ENCODE peak calls at places on chromosomes 16 and 17, in seven cellular contexts. One of them, this sample, is unnamed.

GRCh38 chr16:29915590-29916247 is 10.3 kb downstream of the KCTD13 start:
- DNase-seq in coronary artery: no peak
- DNase-seq in CD8-positive, alpha-beta T cell: no peak
- DNase-seq in H1: no peak
- DNase-seq in ascending aorta: no peak
- DNase-seq in hepatocyte: no peak
- DNase-seq in Peyer's patch: no peak
- DNase-seq in this sample: no peak

GRCh38 chr16:80718480-80719220 is 85.7 kb downstream of the CDYL2 start:
- DNase-seq in coronary artery: no peak
- DNase-seq in CD8-positive, alpha-beta T cell: no peak
- DNase-seq in H1: no peak
- DNase-seq in ascending aorta: no peak
- DNase-seq in hepatocyte: no peak
- DNase-seq in Peyer's patch: no peak
- DNase-seq in this sample: no peak

GRCh38 chr17:48335858-48336500 is 94.0 kb downstream of the SKAP1 start:
- DNase-seq in coronary artery: no peak
- DNase-seq in CD8-positive, alpha-beta T cell: no peak
- DNase-seq in H1: no peak
- DNase-seq in ascending aorta: no peak
- DNase-seq in hepatocyte: peak; percentile 54
- DNase-seq in Peyer's patch: no peak
- DNase-seq in this sample: no peak

GRCh38 chr16:65658339-65659275 is 536.7 kb upstream of the CDH11 start:
- DNase-seq in coronary artery: no peak
- DNase-seq in CD8-positive, alpha-beta T cell: no peak
- DNase-seq in H1: no peak
- DNase-seq in ascending aorta: no peak
- DNase-seq in hepatocyte: peak; percentile 39
- DNase-seq in Peyer's patch: no peak
- DNase-seq in this sample: no peak

GRCh38 chr17:74201250-74201649 is 2.2 kb upstream of the RPL38 start:
- DNase-seq in coronary artery: no peak
- DNase-seq in CD8-positive, alpha-beta T cell: no peak
- DNase-seq in H1: no peak
- DNase-seq in ascending aorta: no peak
- DNase-seq in hepatocyte: no peak
- DNase-seq in Peyer's patch: no peak
- DNase-seq in this sample: no peak

GRCh38 chr17:63911657-63912100 is 621 bp upstream of the CSHL1 start:
- DNase-seq in coronary artery: no peak
- DNase-seq in CD8-positive, alpha-beta T cell: peak; percentile 48
- DNase-seq in H1: no peak
- DNase-seq in ascending aorta: no peak
- DNase-seq in hepatocyte: peak; percentile 48
- DNase-seq in Peyer's patch: peak; percentile 56
- DNase-seq in this sample: peak; percentile 71

GRCh38 chr16:30041841-30042240 is 10.8 kb upstream of the TLCD3B start:
- DNase-seq in coronary artery: no peak
- DNase-seq in CD8-positive, alpha-beta T cell: no peak
- DNase-seq in H1: no peak
- DNase-seq in ascending aorta: no peak
- DNase-seq in hepatocyte: no peak
- DNase-seq in Peyer's patch: no peak
- DNase-seq in this sample: no peak

GRCh38 chr17:81923302-81924260 is 4.0 kb downstream of the MAFG start:
- DNase-seq in coronary artery: no peak
- DNase-seq in CD8-positive, alpha-beta T cell: no peak
- DNase-seq in H1: no peak
- DNase-seq in ascending aorta: no peak
- DNase-seq in hepatocyte: peak; percentile 93
- DNase-seq in Peyer's patch: peak; percentile 31
- DNase-seq in this sample: peak; percentile 87

GRCh38 chr17:48569676-48570324 is 8.3 kb downstream of the HOXB4 start:
- DNase-seq in coronary artery: no peak
- DNase-seq in CD8-positive, alpha-beta T cell: no peak
- DNase-seq in H1: no peak
- DNase-seq in ascending aorta: no peak
- DNase-seq in hepatocyte: no peak
- DNase-seq in Peyer's patch: no peak
- DNase-seq in this sample: no peak

GRCh38 chr17:81934850-81935708 is 2.0 kb downstream of the PYCR1 start:
- DNase-seq in coronary artery: no peak
- DNase-seq in CD8-positive, alpha-beta T cell: no peak
- DNase-seq in H1: no peak
- DNase-seq in ascending aorta: no peak
- DNase-seq in hepatocyte: no peak
- DNase-seq in Peyer's patch: no peak
- DNase-seq in this sample: peak; percentile 19

DNA sequence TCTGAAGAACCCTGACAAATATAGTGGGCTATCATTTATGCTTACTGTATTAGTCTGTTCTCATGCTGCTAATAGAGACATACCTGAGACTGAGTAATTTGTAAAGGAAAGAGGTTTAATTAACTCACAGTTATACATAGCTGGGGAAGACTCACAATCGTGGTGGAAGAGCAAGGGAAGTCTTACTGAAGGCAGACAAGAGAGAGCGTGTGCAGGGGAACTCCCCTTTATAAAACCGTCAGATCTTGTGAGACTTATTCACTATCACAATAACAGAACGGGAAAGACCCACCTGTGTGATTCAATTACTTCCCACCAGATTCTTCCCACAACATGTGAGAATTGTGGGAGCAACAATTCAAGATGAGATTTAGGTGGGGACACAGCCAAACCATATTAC is 526.8 kb upstream of the GOT2 start:
- DNase-seq in coronary artery: no peak
- DNase-seq in CD8-positive, alpha-beta T cell: no peak
- DNase-seq in H1: no peak
- DNase-seq in ascending aorta: no peak
- DNase-seq in hepatocyte: no peak
- DNase-seq in Peyer's patch: no peak
- DNase-seq in this sample: no peak
- H3K4me3 ChIP-seq in coronary artery: no peak overlapping the region
- H3K4me3 ChIP-seq in CD8-positive, alpha-beta T cell: no peak overlapping the region
- H3K4me3 ChIP-seq in H1: no peak overlapping the region
- H3K4me3 ChIP-seq in ascending aorta: no peak overlapping the region
- H3K4me3 ChIP-seq in hepatocyte: no peak overlapping the region
- H3K4me3 ChIP-seq in Peyer's patch: no peak overlapping the region
- H3K4me3 ChIP-seq in this sample: no peak overlapping the region

GRCh38 chr16:57955572-57955971 is 15.4 kb downstream of the CNGB1 start:
- DNase-seq in coronary artery: no peak
- DNase-seq in CD8-positive, alpha-beta T cell: no peak
- DNase-seq in H1: no peak
- DNase-seq in ascending aorta: no peak
- DNase-seq in hepatocyte: no peak
- DNase-seq in Peyer's patch: no peak
- DNase-seq in this sample: peak; percentile 66

GRCh38 chr16:57956270-57956808 is 14.6 kb downstream of the CNGB1 start:
- DNase-seq in coronary artery: no peak
- DNase-seq in CD8-positive, alpha-beta T cell: no peak
- DNase-seq in H1: no peak
- DNase-seq in ascending aorta: no peak
- DNase-seq in hepatocyte: no peak
- DNase-seq in Peyer's patch: no peak
- DNase-seq in this sample: no peak

GRCh38 chr16:57952909-57953308 is 18.0 kb downstream of the CNGB1 start:
- DNase-seq in coronary artery: no peak
- DNase-seq in CD8-positive, alpha-beta T cell: no peak
- DNase-seq in H1: no peak
- DNase-seq in ascending aorta: no peak
- DNase-seq in hepatocyte: no peak
- DNase-seq in Peyer's patch: no peak
- DNase-seq in this sample: no peak

GRCh38 chr16:57951204-57951960 is 19.5 kb downstream of the CNGB1 start:
- DNase-seq in coronary artery: no peak
- DNase-seq in CD8-positive, alpha-beta T cell: no peak
- DNase-seq in H1: no peak
- DNase-seq in ascending aorta: no peak
- DNase-seq in hepatocyte: no peak
- DNase-seq in Peyer's patch: no peak
- DNase-seq in this sample: no peak

GRCh38 chr16:57953857-57954256 is 17.1 kb downstream of the CNGB1 start:
- DNase-seq in coronary artery: no peak
- DNase-seq in CD8-positive, alpha-beta T cell: no peak
- DNase-seq in H1: no peak
- DNase-seq in ascending aorta: no peak
- DNase-seq in hepatocyte: no peak
- DNase-seq in Peyer's patch: no peak
- DNase-seq in this sample: no peak
- H3K27ac ChIP-seq in coronary artery: no peak overlapping the region
- H3K27ac ChIP-seq in CD8-positive, alpha-beta T cell: no peak overlapping the region
- H3K27ac ChIP-seq in H1: no peak overlapping the region
- H3K27ac ChIP-seq in ascending aorta: no peak overlapping the region
- H3K27ac ChIP-seq in hepatocyte: no peak overlapping the region
- H3K27ac ChIP-seq in Peyer's patch: no peak overlapping the region
- H3K27ac ChIP-seq in this sample: no peak overlapping the region

DNA sequence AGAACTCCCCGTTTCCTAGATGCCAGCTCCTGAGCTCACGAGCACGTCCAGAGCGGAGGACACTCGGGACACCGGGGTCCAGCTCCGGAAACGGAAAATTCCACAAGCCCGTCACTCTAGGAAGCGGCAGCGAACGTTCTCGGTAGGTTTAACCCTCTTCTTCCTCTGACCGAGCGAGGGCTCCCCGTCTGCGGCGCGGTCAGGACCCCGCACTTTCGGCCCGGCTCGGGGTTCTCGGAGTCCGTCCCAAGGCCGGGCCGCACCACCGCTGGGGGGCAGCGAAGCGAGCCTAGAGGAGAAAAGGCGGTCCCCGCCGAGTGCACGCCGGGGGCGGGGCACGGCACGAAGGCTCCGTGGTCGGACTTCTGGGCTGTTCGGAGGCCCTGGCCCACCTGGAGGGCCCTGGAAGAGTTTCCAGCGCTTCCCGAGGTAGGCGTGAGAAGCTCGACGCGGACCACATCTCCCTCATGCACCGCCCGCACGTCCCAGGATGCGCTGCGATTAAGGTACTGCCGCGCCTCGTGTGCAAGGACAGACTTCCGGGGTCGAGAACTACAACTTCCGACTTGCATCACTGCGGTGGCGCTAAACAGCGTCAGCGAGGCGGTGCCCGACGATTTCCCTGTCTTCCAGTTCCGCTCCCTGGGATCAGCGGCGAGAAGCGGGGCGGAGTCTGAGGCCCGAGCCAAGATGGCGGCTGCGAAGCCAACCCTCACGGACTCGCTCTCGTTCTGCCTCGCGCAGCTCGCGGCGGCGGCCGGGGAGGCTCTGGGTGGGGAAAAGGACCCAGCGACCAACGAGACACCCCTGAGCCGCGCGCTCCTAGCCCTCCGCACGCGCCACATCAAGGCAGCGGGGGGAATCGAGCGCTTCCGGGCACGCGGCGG is at the start of gene ARMC5:
- DNase-seq in coronary artery: peak; percentile 98
- DNase-seq in CD8-positive, alpha-beta T cell: peak; percentile 93
- DNase-seq in H1: peak; percentile 95
- DNase-seq in ascending aorta: peak; percentile 86
- DNase-seq in hepatocyte: peak; percentile 99
- DNase-seq in Peyer's patch: peak; percentile 97
- DNase-seq in this sample: peak; percentile 98
- TF ChIP-seq CTCF in coronary artery: peak; percentile 18
- TF ChIP-seq CTCF in CD8-positive, alpha-beta T cell: peak; percentile 44
- TF ChIP-seq CTCF in H1: peak; percentile 34
- TF ChIP-seq CTCF in ascending aorta: peak; percentile 67
- TF ChIP-seq CTCF in hepatocyte: peak; percentile 66
- TF ChIP-seq CTCF in Peyer's patch: peak; percentile 69
- TF ChIP-seq CTCF in this sample: peak; percentile 63

GRCh38 chr17:67258836-67259468 is 14.0 kb upstream of the HELZ start:
- DNase-seq in coronary artery: no peak
- DNase-seq in CD8-positive, alpha-beta T cell: peak; percentile 25
- DNase-seq in H1: no peak
- DNase-seq in ascending aorta: no peak
- DNase-seq in hepatocyte: no peak
- DNase-seq in Peyer's patch: peak; percentile 29
- DNase-seq in this sample: no peak

GRCh38 chr17:67262420-67262819 is 17.4 kb upstream of the HELZ start:
- DNase-seq in coronary artery: no peak
- DNase-seq in CD8-positive, alpha-beta T cell: no peak
- DNase-seq in H1: no peak
- DNase-seq in ascending aorta: no peak
- DNase-seq in hepatocyte: peak; percentile 62
- DNase-seq in Peyer's patch: no peak
- DNase-seq in this sample: no peak

GRCh38 chr17:67256075-67256732 is 11.2 kb upstream of the HELZ start:
- DNase-seq in coronary artery: no peak
- DNase-seq in CD8-positive, alpha-beta T cell: no peak
- DNase-seq in H1: no peak
- DNase-seq in ascending aorta: no peak
- DNase-seq in hepatocyte: no peak
- DNase-seq in Peyer's patch: no peak
- DNase-seq in this sample: no peak

GRCh38 chr17:67265620-67266019 is 20.6 kb upstream of the HELZ start:
- DNase-seq in coronary artery: no peak
- DNase-seq in CD8-positive, alpha-beta T cell: no peak
- DNase-seq in H1: no peak
- DNase-seq in ascending aorta: no peak
- DNase-seq in hepatocyte: no peak
- DNase-seq in Peyer's patch: no peak
- DNase-seq in this sample: no peak

DNA sequence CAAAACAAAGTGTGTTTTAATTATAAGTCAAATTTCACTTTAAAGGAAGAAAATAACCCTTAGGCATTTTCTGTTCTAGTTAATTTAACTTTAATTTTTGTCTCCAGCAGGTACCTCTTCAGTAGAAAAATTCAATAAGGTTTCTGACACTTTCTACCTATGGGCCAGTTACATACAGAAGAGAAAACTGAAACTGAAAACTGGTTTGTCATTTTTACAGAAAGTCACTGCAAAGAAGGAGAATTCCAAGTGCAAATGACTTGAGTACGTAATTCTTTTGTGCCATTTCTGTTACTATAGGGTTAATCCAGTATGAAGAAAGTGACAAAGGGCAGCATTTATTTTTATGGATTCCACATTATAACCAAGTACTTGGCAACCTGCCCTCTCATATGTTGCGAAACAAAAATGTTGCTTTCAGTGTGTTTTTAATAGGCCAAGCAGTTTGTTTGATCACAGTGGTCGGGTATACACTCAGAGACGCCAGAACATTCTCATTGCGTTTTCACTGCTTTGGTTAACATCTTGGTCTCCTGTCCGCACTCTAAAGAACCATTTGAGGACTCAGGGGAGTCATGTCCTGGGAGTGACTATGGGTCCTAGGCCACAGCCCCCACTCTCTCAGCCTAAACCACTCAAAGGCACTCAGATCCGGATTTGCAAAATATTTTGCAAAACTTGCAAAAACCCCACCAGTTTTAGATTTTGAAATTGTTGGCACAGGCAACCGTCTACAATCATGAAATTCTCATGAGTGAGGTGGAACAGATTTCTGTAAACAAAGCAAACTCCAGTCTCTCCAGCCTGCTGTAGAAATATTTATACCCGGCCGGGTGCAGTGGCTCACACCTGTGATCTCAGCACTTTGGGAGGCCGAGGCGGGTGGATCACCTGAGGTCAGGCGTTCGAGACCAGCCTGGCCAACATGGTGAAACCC is 15.3 kb upstream of the HELZ start:
- DNase-seq in coronary artery: no peak
- DNase-seq in CD8-positive, alpha-beta T cell: no peak
- DNase-seq in H1: no peak
- DNase-seq in ascending aorta: no peak
- DNase-seq in hepatocyte: peak; percentile 62
- DNase-seq in Peyer's patch: no peak
- DNase-seq in this sample: no peak
- H3K4me3 ChIP-seq in coronary artery: peak overlapping the region; percentile 33
- H3K4me3 ChIP-seq in CD8-positive, alpha-beta T cell: no peak overlapping the region
- H3K4me3 ChIP-seq in H1: no peak overlapping the region
- H3K4me3 ChIP-seq in ascending aorta: no peak overlapping the region
- H3K4me3 ChIP-seq in hepatocyte: no peak overlapping the region
- H3K4me3 ChIP-seq in Peyer's patch: no peak overlapping the region
- H3K4me3 ChIP-seq in this sample: no peak overlapping the region

GRCh38 chr16:55476625-55477533 is 2.1 kb upstream of the MMP2 start:
- DNase-seq in coronary artery: no peak
- DNase-seq in CD8-positive, alpha-beta T cell: no peak
- DNase-seq in H1: no peak
- DNase-seq in ascending aorta: no peak
- DNase-seq in hepatocyte: no peak
- DNase-seq in Peyer's patch: no peak
- DNase-seq in this sample: no peak
- H3K27ac ChIP-seq in coronary artery: peak overlapping the region; percentile 87
- H3K27ac ChIP-seq in CD8-positive, alpha-beta T cell: no peak overlapping the region
- H3K27ac ChIP-seq in H1: no peak overlapping the region
- H3K27ac ChIP-seq in ascending aorta: peak overlapping the region; percentile 90
- H3K27ac ChIP-seq in hepatocyte: no peak overlapping the region
- H3K27ac ChIP-seq in Peyer's patch: peak overlapping the region; percentile 41
- H3K27ac ChIP-seq in this sample: no peak overlapping the region